ENCODE peak calls at places on chromosomes 16 and 17, in ten cellular contexts. S, I, E, Z, L, W, O, P, M and Y are unnamed samples.
A peak's percentile ranks its signal among the peaks of the same experiment; 100 is the strongest.

GRCh38 chr17:56786989-56787482 is 46.7 kb downstream of the C17orf67 start:
- DNase-seq in S (peak; percentile 60), I (peak; percentile 79), E (no peak), Z (no peak), L (peak; percentile 94), W (no peak), O (peak; percentile 20), P (no peak), M (no peak), Y (peak; percentile 84)

GRCh38 chr16:53891409-53892139 is 187.6 kb downstream of the FTO start:
- DNase-seq in S (no peak), I (no peak), E (no peak), Z (no peak), L (no peak), W (no peak), O (no peak), P (no peak), M (no peak), Y (no peak)

GRCh38 chr16:60458255-60458654 is 1578.0 kb downstream of the CDH8 start:
- DNase-seq in S (no peak), I (no peak), E (no peak), Z (no peak), L (no peak), W (no peak), O (no peak), P (no peak), M (no peak), Y (no peak)

GRCh38 chr16:26700250-26700649 is 366.5 kb upstream of the C16orf82 start:
- DNase-seq in S (no peak), I (no peak), E (no peak), Z (no peak), L (no peak), W (no peak), O (no peak), P (no peak), M (no peak), Y (no peak)

GRCh38 chr16:55126456-55126855 is 195.8 kb downstream of the IRX5 start:
- DNase-seq in S (no peak), I (no peak), E (no peak), Z (no peak), L (no peak), W (no peak), O (no peak), P (no peak), M (no peak), Y (no peak)

GRCh38 chr16:27925612-27926011 is 137.9 kb downstream of the GSG1L start:
- DNase-seq in S (no peak), I (no peak), E (no peak), Z (peak; percentile 65), L (no peak), W (no peak), O (no peak), P (no peak), M (no peak), Y (no peak)

GRCh38 chr17:74148446-74148845 is 55.0 kb upstream of the RPL38 start:
- DNase-seq in S (no peak), I (no peak), E (no peak), Z (no peak), L (no peak), W (no peak), O (no peak), P (no peak), M (no peak), Y (no peak)

GRCh38 chr17:8041980-8042379 is 3.1 kb downstream of the ALOX15B start:
- DNase-seq in S (no peak), I (no peak), E (no peak), Z (no peak), L (peak; percentile 35), W (no peak), O (no peak), P (no peak), M (no peak), Y (no peak)

GRCh38 chr17:32931686-32932085 is 3.7 kb downstream of the TMEM98 start:
- DNase-seq in S (no peak), I (no peak), E (no peak), Z (no peak), L (peak; percentile 58), W (no peak), O (no peak), P (no peak), M (no peak), Y (no peak)

GRCh38 chr16:67845291-67846062 is 1.3 kb upstream of the NUTF2 start:
- DNase-seq in S (no peak), I (no peak), E (no peak), Z (no peak), L (no peak), W (no peak), O (no peak), P (no peak), M (no peak), Y (no peak)

GRCh38 chr17:78294776-78295175 is 63.3 kb downstream of the TMEM235 start:
- DNase-seq in S (no peak), I (no peak), E (no peak), Z (no peak), L (peak; percentile 88), W (no peak), O (no peak), P (no peak), M (no peak), Y (no peak)

GRCh38 chr17:1227917-1228751 is 42.1 kb upstream of the BHLHA9 start:
- DNase-seq in S (peak; percentile 32), I (peak; percentile 43), E (no peak), Z (peak; percentile 87), L (no peak), W (no peak), O (no peak), P (peak; percentile 23), M (no peak), Y (no peak)

GRCh38 chr16:3248596-3248995 is 7.8 kb downstream of the MEFV start:
- DNase-seq in S (no peak), I (no peak), E (no peak), Z (peak; percentile 42), L (no peak), W (no peak), O (no peak), P (no peak), M (no peak), Y (no peak)

GRCh38 chr17:5526821-5527598 is 40.6 kb downstream of the MIS12 start:
- DNase-seq in S (no peak), I (no peak), E (peak; percentile 67), Z (peak; percentile 86), L (peak; percentile 97), W (no peak), O (no peak), P (no peak), M (peak; percentile 74), Y (peak; percentile 65)

GRCh38 chr17:14953405-14953804 is 311.7 kb downstream of the PMP22 start:
- DNase-seq in S (no peak), I (no peak), E (no peak), Z (no peak), L (no peak), W (no peak), O (no peak), P (no peak), M (no peak), Y (no peak)

GRCh38 chr17:43958953-43959352 is 5.2 kb upstream of the PYY start:
- DNase-seq in S (no peak), I (no peak), E (no peak), Z (no peak), L (peak; percentile 74), W (no peak), O (no peak), P (no peak), M (no peak), Y (no peak)

GRCh38 chr17:72618018-72618509 is 474.4 kb downstream of the SLC39A11 start:
- DNase-seq in S (no peak), I (peak; percentile 39), E (no peak), Z (no peak), L (no peak), W (no peak), O (peak; percentile 53), P (no peak), M (no peak), Y (no peak)

GRCh38 chr17:1907818-1908698 is 78.3 kb downstream of the RPA1 start:
- DNase-seq in S (no peak), I (no peak), E (no peak), Z (peak; percentile 85), L (peak; percentile 47), W (no peak), O (no peak), P (no peak), M (no peak), Y (no peak)

GRCh38 chr17:50423553-50424159 is 2.4 kb upstream of the ACSF2 start:
- DNase-seq in S (no peak), I (no peak), E (no peak), Z (no peak), L (peak; percentile 89), W (no peak), O (peak; percentile 56), P (no peak), M (peak; percentile 26), Y (peak; percentile 30)

GRCh38 chr17:48505788-48506187 is 25.0 kb downstream of the HOXB1 start:
- DNase-seq in S (peak; percentile 77), I (peak; percentile 87), E (no peak), Z (no peak), L (peak; percentile 96), W (no peak), O (peak; percentile 34), P (no peak), M (no peak), Y (peak; percentile 34)

GRCh38 chr17:32927724-32928526 is at the start of gene TMEM98:
- DNase-seq in S (no peak), I (no peak), E (peak; percentile 62), Z (no peak), L (peak; percentile 30), W (no peak), O (peak; percentile 34), P (no peak), M (peak; percentile 41), Y (no peak)

GRCh38 chr16:17972460-17972943 is 364.0 kb downstream of the NPIPA8 start:
- DNase-seq in S (no peak), I (no peak), E (no peak), Z (no peak), L (no peak), W (no peak), O (no peak), P (no peak), M (no peak), Y (no peak)

GRCh38 chr16:4734730-4735575 is 616 bp downstream of the DNAAF8 start:
- DNase-seq in S (no peak), I (peak; percentile 92), E (peak; percentile 72), Z (peak; percentile 95), L (peak; percentile 81), W (peak; percentile 89), O (peak; percentile 79), P (peak; percentile 94), M (peak; percentile 89), Y (peak; percentile 67)

GRCh38 chr17:6027342-6028024 is 42.7 kb upstream of the WSCD1 start:
- DNase-seq in S (no peak), I (no peak), E (no peak), Z (no peak), L (no peak), W (no peak), O (no peak), P (no peak), M (no peak), Y (no peak)

GRCh38 chr17:57489321-57489720 is 233.0 kb downstream of the MSI2 start:
- DNase-seq in S (no peak), I (no peak), E (no peak), Z (peak; percentile 69), L (no peak), W (no peak), O (no peak), P (no peak), M (no peak), Y (no peak)

GRCh38 chr16:57013268-57013667 is 23.9 kb downstream of the NLRC5 start:
- DNase-seq in S (no peak), I (no peak), E (no peak), Z (no peak), L (peak; percentile 68), W (no peak), O (no peak), P (no peak), M (no peak), Y (no peak)